ENCODE peak calls at places on chromosomes 7 and 10, in six cellular contexts. M, Y, S, B, K and D are unnamed samples.

GRCh38 chr10:44952779-44953231 is 6.8 kb upstream of the RASSF4 start:
- DNase-seq in Y (no peak), M (no peak), B (no peak), K (no peak), S (no peak), D (no peak)

GRCh38 chr10:122981066-122981464 is 864 bp downstream of the PSTK start:
- DNase-seq in K (peak; percentile 28), S (no peak), B (peak; percentile 39), Y (peak; percentile 6), M (no peak), D (no peak)

GRCh38 chr10:112754001-112754411 is 196.0 kb upstream of the TCF7L2 start:
- DNase-seq in S (no peak), M (no peak), Y (no peak), K (no peak), B (peak; percentile 57), D (no peak)

GRCh38 chr7:66076459-66077329 is 1.1 kb downstream of the ASL start:
- DNase-seq in Y (no peak), S (no peak), B (peak; percentile 42), M (no peak), K (no peak), D (no peak)

GRCh38 chr7:17403996-17404395 is 105.5 kb downstream of the AHR start:
- DNase-seq in B (no peak), Y (no peak), M (no peak), K (no peak), S (no peak), D (no peak)

GRCh38 chr7:129227646-129228578 is 3.1 kb downstream of the AHCYL2 start:
- DNase-seq in S (no peak), Y (no peak), K (no peak), M (no peak), B (no peak), D (no peak)

GRCh38 chr7:85719981-85720963 is 533.4 kb upstream of the SEMA3D start:
- DNase-seq in Y (no peak), B (peak; percentile 55), S (no peak), M (no peak), K (no peak), D (no peak)

GRCh38 chr7:76296743-76297740 is 5.4 kb upstream of the HSPB1 start:
- DNase-seq in S (no peak), K (no peak), M (no peak), Y (no peak), B (no peak), D (no peak)

GRCh38 chr7:83934118-83934734 is 260.4 kb downstream of the SEMA3A start:
- DNase-seq in K (no peak), Y (no peak), M (no peak), S (no peak), B (no peak), D (no peak)

GRCh38 chr7:38105874-38106483 is 72.1 kb upstream of the STARD3NL start:
- DNase-seq in Y (peak; percentile 24), K (peak; percentile 49), S (no peak), M (no peak), B (no peak), D (no peak)

GRCh38 chr10:2077231-2077630 is 339.9 kb upstream of the ADARB2 start:
- DNase-seq in S (no peak), Y (no peak), M (no peak), B (no peak), K (no peak), D (no peak)

GRCh38 chr10:102133373-102134195 is 744 bp downstream of the PPRC1 start:
- DNase-seq in S (peak; percentile 48), B (peak; percentile 28), Y (peak; percentile 73), M (peak; percentile 54), K (peak; percentile 67), D (no peak)

GRCh38 chr7:56537952-56538351 is 421.7 kb upstream of the NUPR2 start:
- DNase-seq in B (no peak), M (no peak), Y (no peak), K (no peak), S (no peak), D (no peak)

GRCh38 chr10:4532467-4532866 is 293.5 kb upstream of the AKR1E2 start:
- DNase-seq in S (no peak), K (no peak), M (no peak), B (no peak), Y (no peak), D (no peak)

GRCh38 chr7:107563761-107564552 is at the start of the genes COG5 and DUS4L:
- DNase-seq in Y (peak; percentile 69), M (peak; percentile 72), K (peak; percentile 90), B (peak; percentile 51), S (peak; percentile 86), D (peak; percentile 60)

GRCh38 chr7:66970310-66970709 is 25.1 kb downstream of the SBDS start:
- DNase-seq in S (no peak), B (no peak), Y (no peak), K (no peak), M (no peak), D (no peak)

GRCh38 chr10:132353456-132354355 is 21.7 kb downstream of the LRRC27 start:
- DNase-seq in M (no peak), K (no peak), B (no peak), Y (no peak), S (no peak), D (no peak)

GRCh38 chr10:33566426-33566825 is 232.0 kb upstream of the NRP1 start:
- DNase-seq in M (no peak), K (no peak), S (no peak), B (no peak), Y (no peak), D (no peak)

GRCh38 chr7:105133986-105134655 is 120.1 kb downstream of the KMT2E start:
- DNase-seq in S (no peak), M (no peak), B (no peak), K (no peak), Y (no peak), D (no peak)

GRCh38 chr10:69268761-69269416 is 9.4 kb upstream of the HK1 start:
- DNase-seq in S (no peak), B (no peak), M (no peak), Y (no peak), K (no peak), D (no peak)

GRCh38 chr10:61588770-61589211 is 73.9 kb upstream of the CABCOCO1 start:
- DNase-seq in B (no peak), S (no peak), K (no peak), M (no peak), Y (peak; percentile 7), D (no peak)

GRCh38 chr7:46776790-46777189 is 805.1 kb downstream of the TNS3 start:
- DNase-seq in M (no peak), S (no peak), B (no peak), Y (no peak), K (no peak), D (no peak)

GRCh38 chr7:41046221-41046761 is 656.6 kb downstream of the INHBA start:
- DNase-seq in B (no peak), M (no peak), Y (no peak), S (no peak), K (no peak), D (no peak)

GRCh38 chr10:59470570-59470969 is 108.2 kb upstream of the FAM13C start:
- DNase-seq in M (no peak), K (no peak), Y (no peak), S (no peak), B (no peak), D (no peak)

GRCh38 chr10:61135276-61135721 is 191.3 kb upstream of the RHOBTB1 start:
- DNase-seq in M (no peak), K (peak; percentile 14), B (no peak), Y (no peak), S (no peak), D (no peak)